ENCODE peak calls at places on chromosomes 2 and 18, in six cellular contexts. N is Panc1, G is left lung, Y is endodermal cell, I is endothelial cell of umbilical vein, T is pancreas. Q is an unnamed sample.

GRCh38 chr2:216849987-216850386 is 9.9 kb downstream of the TNP1 start:
- DNase-seq in N (no peak), G (no peak), Y (no peak), I (no peak), T (peak), Q (no peak)

GRCh38 chr18:79738565-79739439 is 58.9 kb upstream of the KCNG2 start:
- DNase-seq in N (no peak), G (peak), Y (no peak), I (no peak), T (peak), Q (no peak)

GRCh38 chr2:203501870-203502269 is 33.2 kb downstream of the RAPH1 start:
- DNase-seq in N (no peak), G (no peak), Y (no peak), I (no peak), T (no peak), Q (no peak)

GRCh38 chr2:233400961-233401360 is 46.7 kb downstream of the DGKD start:
- DNase-seq in N (no peak), G (no peak), Y (no peak), I (no peak), T (no peak), Q (no peak)

GRCh38 chr2:199488772-199489400 is 31.1 kb upstream of the SATB2 start:
- DNase-seq in N (no peak), G (no peak), Y (peak), I (peak), T (no peak), Q (peak)

GRCh38 chr2:121776885-121777698 is 21.6 kb downstream of the TSN start:
- DNase-seq in N (no peak), G (no peak), Y (no peak), I (peak), T (no peak), Q (no peak)

GRCh38 chr18:12639990-12640880 is 17.7 kb downstream of the SPIRE1 start:
- DNase-seq in N (peak), G (no peak), Y (no peak), I (peak), T (no peak), Q (no peak)

GRCh38 chr2:241818943-241819270 is 9.9 kb downstream of the NEU4 start:
- DNase-seq in N (no peak), G (no peak), Y (peak), I (no peak), T (no peak), Q (no peak)

GRCh38 chr2:8965573-8965972 is 37.9 kb downstream of the MBOAT2 start:
- DNase-seq in N (no peak), G (no peak), Y (no peak), I (no peak), T (no peak), Q (no peak)

DNA sequence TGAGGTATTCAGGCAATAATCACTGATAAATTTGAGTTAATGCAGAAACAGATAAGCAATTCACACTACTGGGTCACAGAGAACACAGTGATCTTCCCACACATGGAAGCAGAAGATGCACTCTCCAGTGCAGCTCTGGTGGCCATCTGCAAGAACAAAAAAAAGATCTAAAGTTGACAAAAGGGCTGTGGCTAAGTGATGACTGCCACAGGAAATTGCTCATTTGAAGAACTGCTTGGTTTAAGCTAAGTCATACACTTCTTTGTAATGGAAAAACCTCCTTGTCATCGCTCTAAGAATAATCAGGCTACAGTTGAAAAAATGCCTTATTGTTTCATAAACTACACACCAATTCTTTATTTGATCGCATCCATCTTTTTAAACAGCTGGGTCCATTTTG is 115.1 kb downstream of the DTNB start:
- DNase-seq in N (peak), G (no peak), Y (no peak), I (peak), T (no peak), Q (peak)
- H3K4me3 ChIP-seq in N (no peak), G (no peak), Y (no peak), I (no peak), T (no peak), Q (no peak)

DNA sequence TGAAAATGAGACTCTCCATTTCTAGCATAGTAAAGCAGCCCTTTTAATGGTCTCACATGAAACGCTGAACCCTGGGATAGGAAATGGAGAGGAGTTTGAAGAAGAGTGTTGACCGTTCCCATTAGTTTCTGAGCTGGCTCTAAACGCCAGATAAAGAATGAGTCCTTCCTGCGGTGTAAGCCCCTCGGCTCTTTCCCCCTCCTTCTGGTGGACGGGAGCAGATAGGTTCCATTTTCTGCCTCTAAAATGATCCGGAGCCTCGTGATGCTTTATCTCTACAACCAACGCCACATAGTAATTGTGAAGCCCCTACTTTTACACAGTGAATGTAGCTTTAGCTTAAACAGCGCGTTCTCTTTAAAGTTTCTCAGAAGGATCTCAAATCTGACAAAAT is 24.1 kb upstream of the ZNF516 start:
- DNase-seq in N (no peak), G (no peak), Y (peak), I (peak), T (no peak), Q (no peak)
- H3K4me3 ChIP-seq in N (no peak), G (no peak), Y (peak), I (no peak), T (peak), Q (no peak)

DNA sequence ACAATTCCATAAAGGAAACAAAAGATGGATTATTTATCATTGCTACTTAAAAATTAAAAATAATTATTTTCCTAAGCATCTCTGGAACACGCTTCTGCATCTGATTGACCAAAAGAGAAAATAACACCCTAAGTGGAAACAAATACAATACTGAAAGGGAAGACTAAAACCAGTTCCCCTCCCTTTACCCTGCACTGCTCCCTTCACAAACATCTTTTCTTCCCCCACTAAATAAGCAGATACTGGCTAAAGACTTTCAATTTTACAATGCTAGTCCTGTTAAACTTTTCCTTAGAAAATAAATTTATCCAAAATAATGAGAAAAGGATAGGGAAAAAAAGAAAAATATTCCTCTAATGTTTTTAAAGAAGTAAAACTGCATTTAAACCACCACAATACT is 4.3 kb downstream of the NCKAP1 start:
- DNase-seq in N (no peak), G (no peak), Y (no peak), I (no peak), T (no peak), Q (no peak)
- H3K4me3 ChIP-seq in N (no peak), G (no peak), Y (peak), I (no peak), T (no peak), Q (no peak)

GRCh38 chr2:219441451-219442205 is 7.0 kb downstream of the SPEG start:
- DNase-seq in N (no peak), G (peak), Y (peak), I (no peak), T (peak), Q (peak)

GRCh38 chr2:219443016-219443696 is 8.5 kb downstream of the SPEG start:
- DNase-seq in N (no peak), G (no peak), Y (no peak), I (no peak), T (no peak), Q (no peak)

GRCh38 chr2:219443697-219444023 is 9.0 kb downstream of the SPEG start:
- DNase-seq in N (no peak), G (no peak), Y (no peak), I (no peak), T (no peak), Q (no peak)

GRCh38 chr2:219440388-219441256 is 6.0 kb downstream of the SPEG start:
- DNase-seq in N (no peak), G (no peak), Y (peak), I (no peak), T (no peak), Q (no peak)

DNA sequence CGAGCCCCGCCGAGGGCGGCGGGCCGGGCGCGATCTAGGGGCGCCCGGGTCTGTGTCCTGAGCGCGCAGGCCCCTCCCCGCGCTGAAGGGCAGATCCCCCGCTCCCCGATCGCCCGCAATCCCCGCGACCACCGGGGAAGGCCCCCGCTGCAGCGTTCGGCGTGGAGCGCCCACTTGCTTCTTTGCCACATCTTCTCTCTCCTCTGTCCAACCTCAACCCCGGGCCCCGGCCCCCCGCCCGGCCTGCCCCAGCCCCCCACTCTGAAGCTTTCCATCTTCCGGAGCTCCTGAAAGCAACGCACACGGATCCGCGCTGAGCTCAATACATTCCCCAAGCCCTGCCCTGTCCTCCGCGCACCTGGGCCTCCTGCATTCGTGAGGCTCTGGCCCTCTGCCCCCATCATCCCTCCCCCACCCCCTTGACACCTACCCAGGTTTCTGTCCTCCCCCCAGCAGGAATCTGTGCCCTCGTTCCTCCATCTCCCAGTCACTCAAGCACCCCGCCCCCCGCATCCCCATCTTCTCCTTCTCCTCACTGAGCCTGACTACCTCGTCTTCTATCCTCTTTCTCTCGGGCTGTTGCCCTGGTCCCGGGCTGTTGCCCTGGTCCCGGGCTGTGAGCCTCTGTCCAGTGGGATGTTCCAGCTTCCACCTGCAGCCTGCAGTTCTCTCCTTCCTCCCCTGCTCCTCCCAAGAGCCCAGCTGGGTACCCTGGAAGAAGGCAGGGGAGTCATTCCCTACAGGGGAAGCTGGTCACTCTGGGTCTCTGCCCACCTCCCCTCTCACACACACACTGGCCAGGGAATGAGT is 7.8 kb downstream of the SPEG start:
- DNase-seq in N (no peak), G (no peak), Y (peak), I (no peak), T (peak), Q (no peak)
- H3K4me3 ChIP-seq in N (no peak), G (peak), Y (peak), I (no peak), T (peak), Q (peak)

GRCh38 chr2:43777306-43777926 is 3.6 kb downstream of the DYNC2LI1 start:
- DNase-seq in N (no peak), G (no peak), Y (no peak), I (no peak), T (no peak), Q (no peak)

GRCh38 chr2:43774617-43775016 is 778 bp downstream of the DYNC2LI1 start:
- DNase-seq in N (no peak), G (no peak), Y (no peak), I (no peak), T (no peak), Q (no peak)

GRCh38 chr2:43773876-43774613 is at the start of gene DYNC2LI1:
- DNase-seq in N (peak), G (peak), Y (peak), I (peak), T (peak), Q (peak)

GRCh38 chr2:43778233-43778632 is 4.4 kb downstream of the DYNC2LI1 start:
- DNase-seq in N (no peak), G (no peak), Y (no peak), I (no peak), T (no peak), Q (no peak)

DNA sequence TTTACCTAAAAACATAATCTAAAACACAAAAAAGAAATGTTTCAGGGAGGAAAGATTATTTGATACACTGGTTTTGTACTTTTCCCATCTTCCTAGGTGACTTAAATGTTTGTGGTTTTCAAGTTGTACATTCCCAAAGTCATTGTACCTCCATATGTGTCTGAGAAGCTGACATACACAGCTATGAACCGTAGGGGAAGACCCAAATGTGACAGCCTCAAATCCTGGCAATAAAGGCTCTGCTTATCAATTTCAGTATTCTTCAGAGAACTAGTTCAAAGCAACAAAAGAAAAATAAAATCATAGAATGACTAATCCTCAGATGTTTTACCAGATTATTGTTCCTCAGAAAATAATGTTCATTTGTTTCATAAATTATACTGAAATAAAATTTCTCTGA is 2.5 kb downstream of the DYNC2LI1 start:
- DNase-seq in N (no peak), G (no peak), Y (no peak), I (no peak), T (no peak), Q (no peak)
- H3K4me3 ChIP-seq in N (no peak), G (no peak), Y (no peak), I (no peak), T (no peak), Q (no peak)

GRCh38 chr2:215430528-215431187 is 5.2 kb downstream of the FN1 start:
- DNase-seq in N (no peak), G (no peak), Y (no peak), I (peak), T (no peak), Q (no peak)
- H3K4me3 ChIP-seq in N (no peak), G (no peak), Y (no peak), I (no peak), T (no peak), Q (no peak)

DNA sequence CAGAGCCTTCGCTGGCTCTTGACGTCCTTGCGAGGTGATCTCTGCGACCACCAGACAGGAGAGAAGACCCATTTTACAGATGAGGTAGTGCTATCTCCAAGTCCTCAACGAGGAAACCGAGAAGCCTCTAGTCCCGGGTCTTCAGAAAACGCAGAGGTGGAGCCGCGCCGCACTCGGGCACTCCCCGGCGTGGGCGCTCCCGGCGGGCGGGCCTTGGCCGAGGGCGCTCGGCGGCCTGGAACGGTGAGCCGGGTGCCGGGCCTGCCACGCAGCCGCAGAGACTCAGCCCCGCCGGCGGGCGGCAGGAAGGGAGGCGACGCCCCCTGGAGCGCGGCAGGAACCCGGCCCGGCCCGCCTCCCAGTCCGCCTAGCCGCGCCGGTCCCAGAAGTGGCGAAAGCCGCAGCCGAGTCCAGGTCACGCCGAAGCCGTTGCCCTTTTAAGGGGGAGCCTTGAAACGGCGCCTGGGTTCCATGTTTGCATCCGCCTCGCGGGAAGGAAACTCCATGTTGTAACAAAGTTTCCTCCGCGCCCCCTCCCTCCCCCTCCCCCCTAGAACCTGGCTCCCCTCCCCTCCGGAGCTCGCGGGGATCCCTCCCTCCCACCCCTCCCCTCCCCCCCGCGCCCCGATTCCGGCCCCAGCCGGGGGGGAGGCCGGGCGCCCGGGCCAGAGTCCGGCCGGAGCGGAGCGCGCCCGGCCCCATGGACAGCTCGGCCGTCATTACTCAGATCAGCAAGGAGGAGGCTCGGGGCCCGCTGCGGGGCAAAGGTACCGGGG is at the start of gene CTDSP1:
- DNase-seq in N (no peak), G (peak), Y (peak), I (peak), T (peak), Q (peak)
- H3K4me3 ChIP-seq in N (peak), G (peak), Y (peak), I (peak), T (peak), Q (peak)

Q was measured in Jurkat, Clone E6-1.